ENCODE peak calls at places on chromosome 4, in nine cellular contexts. H is Karpas-422, U is neural progenitor cell, A is fibroblast of lung, J is neuronal stem cell, W is HCT116, F is mammary epithelial cell, L is OCI-LY7, N is A549. I is an unnamed sample.

GRCh38 chr4:81607947-81608346 is 136.2 kb upstream of the RASGEF1B start:
- DNase-seq in H (no peak), U (no peak), N (no peak), W (no peak), J (no peak), F (peak; percentile 61), A (no peak), L (no peak), I (no peak)

GRCh38 chr4:73538162-73538561 is 56.6 kb downstream of the AFM start:
- DNase-seq in F (no peak), A (no peak), W (no peak), L (no peak), J (no peak), N (no peak), U (no peak), H (peak; percentile 28), I (no peak)

GRCh38 chr4:5774416-5775056 is 63.5 kb downstream of the EVC start:
- DNase-seq in W (no peak), J (no peak), H (no peak), L (no peak), N (no peak), F (no peak), A (no peak), U (no peak), I (no peak)

GRCh38 chr4:7771056-7771455 is 168.6 kb downstream of the AFAP1 start:
- DNase-seq in A (no peak), N (no peak), U (no peak), L (no peak), H (no peak), J (no peak), W (no peak), F (peak; percentile 19), I (no peak)

GRCh38 chr4:113952452-113953029 is 26.9 kb downstream of the ARSJ start:
- DNase-seq in U (peak; percentile 78), L (peak; percentile 50), J (peak; percentile 54), A (peak; percentile 54), N (peak; percentile 12), W (peak; percentile 64), F (peak; percentile 27), H (peak; percentile 83), I (no peak)

GRCh38 chr4:14368391-14368790 is 633.9 kb upstream of the CPEB2 start:
- DNase-seq in H (no peak), F (no peak), U (no peak), W (no peak), J (no peak), L (no peak), N (no peak), A (no peak), I (no peak)

GRCh38 chr4:151031831-151032605 is 16.9 kb upstream of the LRBA start:
- DNase-seq in U (no peak), W (no peak), L (no peak), A (peak; percentile 82), H (no peak), F (peak; percentile 73), N (no peak), J (no peak), I (no peak)

GRCh38 chr4:4480685-4481393 is 61.0 kb downstream of the STX18 start:
- DNase-seq in U (peak; percentile 31), F (no peak), N (no peak), J (no peak), L (peak; percentile 22), H (no peak), A (peak; percentile 33), W (no peak), I (no peak)

GRCh38 chr4:154014401-154015105 is 225.7 kb upstream of the SFRP2 start:
- DNase-seq in A (no peak), W (no peak), H (no peak), N (no peak), J (no peak), U (peak; percentile 20), F (no peak), L (no peak), I (no peak)

GRCh38 chr4:182348947-182349346 is 105.7 kb downstream of the TENM3 start:
- DNase-seq in J (no peak), A (no peak), F (no peak), W (no peak), H (no peak), L (no peak), N (no peak), U (no peak), I (no peak)

GRCh38 chr4:169861592-169861991 is 103.8 kb upstream of the HPF1 start:
- DNase-seq in J (no peak), F (no peak), H (no peak), L (no peak), A (no peak), N (no peak), W (no peak), U (no peak), I (no peak)

GRCh38 chr4:137678796-137679195 is 146.5 kb upstream of the PCDH18 start:
- DNase-seq in J (no peak), L (no peak), N (no peak), F (no peak), H (no peak), U (no peak), W (no peak), A (peak; percentile 87), I (no peak)

GRCh38 chr4:108940086-108941033 is 177.5 kb upstream of the ETNPPL start:
- DNase-seq in J (no peak), U (no peak), F (peak; percentile 79), A (peak; percentile 45), N (no peak), H (no peak), W (no peak), L (no peak), I (no peak)

GRCh38 chr4:146415829-146416228 is 105.9 kb downstream of the SLC10A7 start:
- DNase-seq in J (no peak), A (no peak), U (no peak), W (no peak), F (no peak), H (no peak), N (no peak), L (no peak), I (no peak)

GRCh38 chr4:184674011-184674410 is 24.5 kb downstream of the PRIMPOL start:
- DNase-seq in H (no peak), F (no peak), L (no peak), A (no peak), W (no peak), N (no peak), J (no peak), U (no peak), I (no peak)

GRCh38 chr4:105194328-105195231 is 47.9 kb downstream of the TET2 start:
- DNase-seq in N (no peak), W (no peak), J (no peak), H (no peak), A (peak; percentile 74), L (no peak), F (peak; percentile 48), U (no peak), I (no peak)

GRCh38 chr4:43146198-43146597 is 253.7 kb downstream of the GRXCR1 start:
- DNase-seq in L (no peak), W (no peak), J (no peak), F (no peak), A (no peak), N (no peak), H (no peak), U (no peak), I (no peak)

DNA sequence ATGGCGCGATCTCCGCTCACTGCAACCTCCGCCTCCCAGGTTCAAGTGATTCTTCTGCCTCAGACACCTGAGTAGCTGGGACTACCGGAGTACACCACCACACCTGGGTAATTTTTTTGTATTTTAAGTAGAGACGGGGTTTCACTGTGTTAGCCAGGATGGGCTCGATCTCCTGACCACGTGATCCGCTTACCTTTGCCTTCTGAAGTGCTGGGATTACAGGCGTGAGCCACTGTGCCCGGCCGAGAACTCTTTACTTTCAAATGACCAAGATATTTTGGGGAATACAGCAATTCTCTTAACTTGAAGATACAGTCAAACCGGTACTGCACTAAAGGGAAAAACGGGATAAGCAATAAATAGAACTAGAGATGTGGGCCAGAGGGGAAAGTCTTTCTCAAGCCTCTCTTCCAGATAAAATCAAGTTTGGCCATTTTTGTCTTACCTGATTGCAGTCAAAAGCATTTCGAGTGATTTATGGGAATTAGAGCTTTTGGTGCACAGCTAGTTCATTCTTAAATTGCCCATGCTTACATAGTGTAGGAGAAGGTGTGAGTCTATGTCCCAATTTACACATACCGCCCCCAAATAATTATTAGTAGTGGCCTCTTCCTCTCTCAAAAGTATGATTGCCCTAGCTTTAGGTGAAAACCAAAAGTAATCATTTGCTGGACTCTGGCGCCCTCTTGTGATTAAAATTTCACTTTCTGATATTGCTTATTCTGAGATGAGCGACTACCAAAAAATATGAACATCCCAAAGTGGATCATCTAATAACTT is 53.2 kb upstream of the ABCG2 start:
- DNase-seq in L (peak; percentile 65), W (peak; percentile 47), N (no peak), H (peak; percentile 90), A (no peak), J (peak; percentile 72), F (peak; percentile 45), U (peak; percentile 63), I (peak; percentile 39)
- H3K4me2 ChIP-seq in L (no peak overlapping the region), W (no peak overlapping the region), N (peak overlapping the region; percentile 56), H (no peak overlapping the region), A (no peak overlapping the region), J (no peak overlapping the region), F (no peak overlapping the region), U (no peak overlapping the region), I (peak overlapping the region; percentile 63)

GRCh38 chr4:173934201-173934600 is 349.3 kb downstream of the FBXO8 start:
- DNase-seq in W (no peak), L (no peak), F (no peak), N (no peak), J (no peak), A (peak; percentile 16), U (no peak), H (no peak), I (no peak)
- H3K27ac ChIP-seq in W (no peak overlapping the region), L (no peak overlapping the region), F (no peak overlapping the region), N (no peak overlapping the region), J (no peak overlapping the region), A (no peak overlapping the region), U (no peak overlapping the region), H (no peak overlapping the region), I (no peak overlapping the region)

DNA sequence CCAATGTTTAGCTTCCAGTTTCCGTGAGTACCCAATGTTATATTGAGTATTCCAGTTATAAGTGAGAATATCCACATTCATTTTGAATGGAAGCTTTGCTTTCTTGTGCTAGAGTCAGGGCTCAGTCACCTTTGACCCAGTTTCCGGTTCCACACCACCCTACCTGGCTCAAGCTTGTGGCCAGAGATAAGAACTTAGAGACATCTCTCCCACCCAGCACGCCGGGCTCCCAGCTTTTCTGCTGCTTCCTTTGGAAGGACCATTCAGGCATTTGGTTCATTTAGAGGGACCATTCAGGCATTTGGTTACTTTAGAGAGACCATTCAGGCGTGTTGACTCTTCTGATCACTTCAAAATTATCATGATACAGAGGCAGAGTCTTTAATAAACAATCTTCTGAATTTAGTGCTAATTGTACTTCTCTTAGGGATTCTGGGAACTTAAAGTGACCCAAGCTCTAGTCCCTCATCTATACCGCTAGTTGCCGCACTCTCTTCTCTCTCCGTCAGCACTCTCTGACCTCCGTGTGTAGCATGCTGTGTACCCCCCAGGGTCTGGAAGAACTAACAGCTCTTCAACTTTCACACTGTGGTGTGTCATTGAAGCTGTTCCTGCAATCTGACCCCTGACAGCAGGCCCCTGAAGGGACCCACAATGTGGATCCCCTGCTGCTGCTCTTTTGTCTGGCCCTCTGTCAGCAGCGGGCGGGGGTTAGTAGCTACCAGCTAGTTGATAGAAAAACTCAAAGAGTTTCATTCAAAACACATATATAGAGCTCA is 943.1 kb downstream of the ARAP2 start:
- DNase-seq in A (no peak), W (no peak), L (no peak), F (no peak), J (peak; percentile 71), U (peak; percentile 89), N (no peak), H (no peak), I (no peak)
- H3K4me2 ChIP-seq in A (no peak overlapping the region), W (no peak overlapping the region), L (no peak overlapping the region), F (no peak overlapping the region), J (peak overlapping the region; percentile 23), U (peak overlapping the region; percentile 65), N (no peak overlapping the region), H (no peak overlapping the region), I (no peak overlapping the region)

GRCh38 chr4:54658321-54659093 is 750 bp downstream of the KIT start:
- DNase-seq in W (peak; percentile 13), H (no peak), L (no peak), F (peak; percentile 21), A (peak; percentile 41), U (peak; percentile 77), J (peak; percentile 52), N (no peak), I (no peak)
- H3K27ac ChIP-seq in W (no peak overlapping the region), H (no peak overlapping the region), L (no peak overlapping the region), F (no peak overlapping the region), A (no peak overlapping the region), U (no peak overlapping the region), J (no peak overlapping the region), N (no peak overlapping the region), I (no peak overlapping the region)

I was measured in PC-9.